ENCODE peak calls at places on chromosomes 2 and 18, in seven cellular contexts. One of them, this sample, is unnamed.

GRCh38 chr18:27977009-27977408 is 199.9 kb downstream of the CDH2 start:
- ATAC-seq in RWPE2: no peak
- ATAC-seq in left lung: no peak
- ATAC-seq in heart left ventricle: peak
- ATAC-seq in Panc1: no peak
- ATAC-seq in HCT116: no peak
- ATAC-seq in PC-3: no peak
- ATAC-seq in this sample: no peak

GRCh38 chr2:147603434-147604225 is 241.2 kb upstream of the ACVR2A start:
- ATAC-seq in RWPE2: no peak
- ATAC-seq in left lung: no peak
- ATAC-seq in heart left ventricle: no peak
- ATAC-seq in Panc1: no peak
- ATAC-seq in HCT116: no peak
- ATAC-seq in PC-3: no peak
- ATAC-seq in this sample: no peak

GRCh38 chr2:95685513-95685912 is 93.7 kb downstream of the TRIM43 start:
- ATAC-seq in RWPE2: no peak
- ATAC-seq in left lung: no peak
- ATAC-seq in heart left ventricle: no peak
- ATAC-seq in Panc1: no peak
- ATAC-seq in HCT116: no peak
- ATAC-seq in PC-3: no peak
- ATAC-seq in this sample: no peak

GRCh38 chr2:213751446-213751845 is 467.2 kb downstream of the SPAG16 start:
- ATAC-seq in RWPE2: no peak
- ATAC-seq in left lung: no peak
- ATAC-seq in heart left ventricle: no peak
- ATAC-seq in Panc1: no peak
- ATAC-seq in HCT116: no peak
- ATAC-seq in PC-3: no peak
- ATAC-seq in this sample: no peak

GRCh38 chr2:17788773-17789172 is 27.5 kb upstream of the MSGN1 start:
- ATAC-seq in RWPE2: no peak
- ATAC-seq in left lung: no peak
- ATAC-seq in heart left ventricle: no peak
- ATAC-seq in Panc1: no peak
- ATAC-seq in HCT116: no peak
- ATAC-seq in PC-3: no peak
- ATAC-seq in this sample: no peak

GRCh38 chr2:96962567-96963203 is 23.7 kb downstream of the FAM178B start:
- ATAC-seq in RWPE2: no peak
- ATAC-seq in left lung: no peak
- ATAC-seq in heart left ventricle: no peak
- ATAC-seq in Panc1: no peak
- ATAC-seq in HCT116: no peak
- ATAC-seq in PC-3: no peak
- ATAC-seq in this sample: no peak

GRCh38 chr2:204012081-204012653 is 75.6 kb downstream of the ICOS start:
- ATAC-seq in RWPE2: peak
- ATAC-seq in left lung: peak
- ATAC-seq in heart left ventricle: no peak
- ATAC-seq in Panc1: no peak
- ATAC-seq in HCT116: no peak
- ATAC-seq in PC-3: peak
- ATAC-seq in this sample: no peak

GRCh38 chr18:1998121-1998520 is 573.2 kb downstream of the METTL4 start:
- ATAC-seq in RWPE2: peak
- ATAC-seq in left lung: no peak
- ATAC-seq in heart left ventricle: no peak
- ATAC-seq in Panc1: no peak
- ATAC-seq in HCT116: no peak
- ATAC-seq in PC-3: no peak
- ATAC-seq in this sample: no peak

GRCh38 chr18:54802178-54802577 is 26.1 kb upstream of the RAB27B start:
- ATAC-seq in RWPE2: no peak
- ATAC-seq in left lung: no peak
- ATAC-seq in heart left ventricle: no peak
- ATAC-seq in Panc1: no peak
- ATAC-seq in HCT116: no peak
- ATAC-seq in PC-3: no peak
- ATAC-seq in this sample: no peak

GRCh38 chr18:903703-904102 is 968 bp upstream of the ADCYAP1 start:
- ATAC-seq in RWPE2: no peak
- ATAC-seq in left lung: peak
- ATAC-seq in heart left ventricle: no peak
- ATAC-seq in Panc1: no peak
- ATAC-seq in HCT116: no peak
- ATAC-seq in PC-3: no peak
- ATAC-seq in this sample: no peak

GRCh38 chr18:76553715-76554603 is 58.9 kb upstream of the ZNF516 start:
- ATAC-seq in RWPE2: peak
- ATAC-seq in left lung: peak
- ATAC-seq in heart left ventricle: peak
- ATAC-seq in Panc1: no peak
- ATAC-seq in HCT116: no peak
- ATAC-seq in PC-3: no peak
- ATAC-seq in this sample: peak

GRCh38 chr2:190911813-190912212 is 31.2 kb downstream of the GLS start:
- ATAC-seq in RWPE2: peak
- ATAC-seq in left lung: peak
- ATAC-seq in heart left ventricle: no peak
- ATAC-seq in Panc1: no peak
- ATAC-seq in HCT116: no peak
- ATAC-seq in PC-3: peak
- ATAC-seq in this sample: no peak

GRCh38 chr2:21715865-21716264 is 592.1 kb downstream of the TDRD15 start:
- ATAC-seq in RWPE2: no peak
- ATAC-seq in left lung: no peak
- ATAC-seq in heart left ventricle: peak
- ATAC-seq in Panc1: no peak
- ATAC-seq in HCT116: no peak
- ATAC-seq in PC-3: no peak
- ATAC-seq in this sample: no peak

GRCh38 chr2:18741888-18742287 is 152.5 kb upstream of the NT5C1B start:
- ATAC-seq in RWPE2: no peak
- ATAC-seq in left lung: peak
- ATAC-seq in heart left ventricle: peak
- ATAC-seq in Panc1: no peak
- ATAC-seq in HCT116: no peak
- ATAC-seq in PC-3: no peak
- ATAC-seq in this sample: peak

GRCh38 chr2:231494669-231495068 is 30.4 kb upstream of the NCL start:
- ATAC-seq in RWPE2: no peak
- ATAC-seq in left lung: no peak
- ATAC-seq in heart left ventricle: no peak
- ATAC-seq in Panc1: no peak
- ATAC-seq in HCT116: no peak
- ATAC-seq in PC-3: no peak
- ATAC-seq in this sample: no peak

GRCh38 chr2:231488331-231488730 is 24.0 kb upstream of the NCL start:
- ATAC-seq in RWPE2: no peak
- ATAC-seq in left lung: no peak
- ATAC-seq in heart left ventricle: no peak
- ATAC-seq in Panc1: no peak
- ATAC-seq in HCT116: no peak
- ATAC-seq in PC-3: no peak
- ATAC-seq in this sample: no peak

GRCh38 chr2:231490801-231491200 is 26.5 kb upstream of the NCL start:
- ATAC-seq in RWPE2: no peak
- ATAC-seq in left lung: no peak
- ATAC-seq in heart left ventricle: no peak
- ATAC-seq in Panc1: no peak
- ATAC-seq in HCT116: no peak
- ATAC-seq in PC-3: no peak
- ATAC-seq in this sample: no peak

GRCh38 chr2:231487197-231487596 is 22.9 kb upstream of the NCL start:
- ATAC-seq in RWPE2: no peak
- ATAC-seq in left lung: no peak
- ATAC-seq in heart left ventricle: no peak
- ATAC-seq in Panc1: no peak
- ATAC-seq in HCT116: no peak
- ATAC-seq in PC-3: no peak
- ATAC-seq in this sample: no peak

GRCh38 chr2:231489990-231490389 is 25.7 kb upstream of the NCL start:
- ATAC-seq in RWPE2: no peak
- ATAC-seq in left lung: no peak
- ATAC-seq in heart left ventricle: no peak
- ATAC-seq in Panc1: no peak
- ATAC-seq in HCT116: peak
- ATAC-seq in PC-3: no peak
- ATAC-seq in this sample: no peak
- TF ChIP-seq CTCF in RWPE2: peak
- TF ChIP-seq CTCF in left lung: no peak
- TF ChIP-seq CTCF in heart left ventricle: no peak
- TF ChIP-seq CTCF in Panc1: peak
- TF ChIP-seq CTCF in HCT116: peak
- TF ChIP-seq CTCF in PC-3: peak
- TF ChIP-seq CTCF in this sample: no peak

GRCh38 chr2:143505542-143505941 is 376.3 kb downstream of the ARHGAP15 start:
- ATAC-seq in RWPE2: no peak
- ATAC-seq in left lung: peak
- ATAC-seq in heart left ventricle: no peak
- ATAC-seq in Panc1: no peak
- ATAC-seq in HCT116: no peak
- ATAC-seq in PC-3: no peak
- ATAC-seq in this sample: no peak

GRCh38 chr2:143503280-143503679 is 374.1 kb downstream of the ARHGAP15 start:
- ATAC-seq in RWPE2: no peak
- ATAC-seq in left lung: no peak
- ATAC-seq in heart left ventricle: no peak
- ATAC-seq in Panc1: no peak
- ATAC-seq in HCT116: no peak
- ATAC-seq in PC-3: no peak
- ATAC-seq in this sample: peak

GRCh38 chr2:143501245-143501644 is 372.0 kb downstream of the ARHGAP15 start:
- ATAC-seq in RWPE2: no peak
- ATAC-seq in left lung: no peak
- ATAC-seq in heart left ventricle: no peak
- ATAC-seq in Panc1: no peak
- ATAC-seq in HCT116: no peak
- ATAC-seq in PC-3: no peak
- ATAC-seq in this sample: no peak

DNA sequence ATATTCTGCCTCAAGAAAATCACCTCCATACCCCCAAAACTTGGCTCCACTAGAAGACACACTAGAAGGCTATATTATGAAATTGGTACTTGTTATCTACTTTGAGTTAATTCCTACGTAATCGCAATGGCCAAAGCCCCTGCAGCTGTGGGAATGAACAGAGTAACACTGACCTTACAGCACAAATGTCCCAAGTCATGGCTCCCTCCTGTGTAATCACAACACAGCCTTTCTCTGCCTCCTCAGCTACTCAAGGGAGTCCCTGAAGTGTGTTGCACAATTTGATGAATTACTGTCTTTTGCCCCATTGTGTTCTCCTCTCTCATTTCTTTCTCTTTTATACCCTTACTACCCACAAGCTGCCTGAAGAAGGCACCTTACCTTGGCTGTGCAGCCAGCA is 375.2 kb downstream of the ARHGAP15 start:
- ATAC-seq in RWPE2: no peak
- ATAC-seq in left lung: no peak
- ATAC-seq in heart left ventricle: no peak
- ATAC-seq in Panc1: no peak
- ATAC-seq in HCT116: no peak
- ATAC-seq in PC-3: no peak
- ATAC-seq in this sample: peak
- H3K4me3 ChIP-seq in RWPE2: no peak
- H3K4me3 ChIP-seq in left lung: no peak
- H3K4me3 ChIP-seq in heart left ventricle: no peak
- H3K4me3 ChIP-seq in Panc1: no peak
- H3K4me3 ChIP-seq in HCT116: no peak
- H3K4me3 ChIP-seq in PC-3: no peak
- H3K4me3 ChIP-seq in this sample: no peak

DNA sequence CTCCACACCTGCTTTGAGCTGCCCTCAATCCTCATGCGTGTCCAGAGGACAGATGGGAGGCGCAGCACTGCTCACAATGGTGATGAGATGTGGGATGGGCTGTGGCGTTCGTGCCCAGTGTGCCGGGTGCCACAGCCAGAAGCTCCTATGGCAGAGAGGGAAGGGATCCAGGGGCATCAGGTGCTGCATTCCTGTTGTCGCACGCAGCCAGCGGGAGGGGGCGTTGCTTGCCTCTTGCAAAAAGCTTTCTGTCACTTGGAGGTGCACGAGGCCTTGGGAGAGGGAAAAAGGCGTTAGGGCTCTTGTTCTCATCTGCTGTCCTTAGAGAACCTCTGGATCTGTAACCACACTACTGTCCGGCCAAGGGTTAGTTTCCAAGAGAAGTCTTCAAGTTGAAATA is 29.2 kb upstream of the ALLC start:
- ATAC-seq in RWPE2: no peak
- ATAC-seq in left lung: no peak
- ATAC-seq in heart left ventricle: no peak
- ATAC-seq in Panc1: peak
- ATAC-seq in HCT116: peak
- ATAC-seq in PC-3: no peak
- ATAC-seq in this sample: no peak
- TF ChIP-seq CTCF in RWPE2: no peak
- TF ChIP-seq CTCF in left lung: no peak
- TF ChIP-seq CTCF in heart left ventricle: no peak
- TF ChIP-seq CTCF in Panc1: no peak
- TF ChIP-seq CTCF in HCT116: peak
- TF ChIP-seq CTCF in PC-3: peak
- TF ChIP-seq CTCF in this sample: no peak

GRCh38 chr2:238750212-238750904 is 97.5 kb upstream of the TWIST2 start:
- ATAC-seq in RWPE2: no peak
- ATAC-seq in left lung: no peak
- ATAC-seq in heart left ventricle: no peak
- ATAC-seq in Panc1: no peak
- ATAC-seq in HCT116: no peak
- ATAC-seq in PC-3: no peak
- ATAC-seq in this sample: no peak

GRCh38 chr2:238747114-238747513 is 100.8 kb upstream of the TWIST2 start:
- ATAC-seq in RWPE2: no peak
- ATAC-seq in left lung: no peak
- ATAC-seq in heart left ventricle: no peak
- ATAC-seq in Panc1: no peak
- ATAC-seq in HCT116: no peak
- ATAC-seq in PC-3: no peak
- ATAC-seq in this sample: no peak

GRCh38 chr2:238744951-238745350 is 102.9 kb upstream of the TWIST2 start:
- ATAC-seq in RWPE2: no peak
- ATAC-seq in left lung: no peak
- ATAC-seq in heart left ventricle: no peak
- ATAC-seq in Panc1: no peak
- ATAC-seq in HCT116: no peak
- ATAC-seq in PC-3: no peak
- ATAC-seq in this sample: no peak

GRCh38 chr2:238745997-238746396 is 101.9 kb upstream of the TWIST2 start:
- ATAC-seq in RWPE2: no peak
- ATAC-seq in left lung: no peak
- ATAC-seq in heart left ventricle: no peak
- ATAC-seq in Panc1: no peak
- ATAC-seq in HCT116: no peak
- ATAC-seq in PC-3: no peak
- ATAC-seq in this sample: no peak

DNA sequence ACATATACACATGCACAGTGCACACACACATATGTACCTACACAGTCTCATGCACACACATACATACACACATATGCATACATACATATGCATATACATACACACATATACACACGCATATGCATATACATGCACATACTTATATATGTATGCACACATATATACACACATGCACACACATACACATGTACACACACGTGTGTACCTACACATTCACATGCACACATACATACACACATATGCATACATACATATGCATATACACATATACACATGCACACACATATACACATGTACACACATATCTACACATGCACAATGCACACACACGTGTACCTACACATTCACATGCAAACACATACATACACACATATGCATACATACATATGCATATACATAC is 100.3 kb upstream of the TWIST2 start:
- ATAC-seq in RWPE2: no peak
- ATAC-seq in left lung: no peak
- ATAC-seq in heart left ventricle: no peak
- ATAC-seq in Panc1: no peak
- ATAC-seq in HCT116: no peak
- ATAC-seq in PC-3: no peak
- ATAC-seq in this sample: no peak
- H3K4me3 ChIP-seq in RWPE2: no peak
- H3K4me3 ChIP-seq in left lung: no peak
- H3K4me3 ChIP-seq in heart left ventricle: no peak
- H3K4me3 ChIP-seq in Panc1: no peak
- H3K4me3 ChIP-seq in HCT116: no peak
- H3K4me3 ChIP-seq in PC-3: no peak
- H3K4me3 ChIP-seq in this sample: no peak